ENCODE peak calls at places on chromosome 9, in seven cellular contexts. U, M, C, Y, P, V and F are unnamed samples.

GRCh38 chr9:91004484-91004883 is 202.9 kb downstream of the SYK start:
- DNase-seq in C (no peak), U (no peak), M (no peak), Y (no peak), V (no peak), P (no peak), F (no peak)

GRCh38 chr9:123881604-123882003 is 48.3 kb downstream of the DENND1A start:
- DNase-seq in P (no peak), V (no peak), M (no peak), C (no peak), Y (no peak), U (no peak), F (no peak)

GRCh38 chr9:16825971-16826370 is 44.5 kb downstream of the BNC2 start:
- DNase-seq in U (no peak), Y (no peak), P (no peak), V (no peak), M (no peak), C (no peak), F (no peak)

GRCh38 chr9:73173526-73174411 is 22.1 kb downstream of the ANXA1 start:
- DNase-seq in Y (no peak), V (no peak), U (no peak), M (no peak), P (no peak), C (no peak), F (no peak)

GRCh38 chr9:995776-996175 is 19.3 kb downstream of the DMRT3 start:
- DNase-seq in M (no peak), P (no peak), V (no peak), U (no peak), C (no peak), Y (no peak), F (no peak)

GRCh38 chr9:2824564-2824963 is 19.3 kb downstream of the PUM3 start:
- DNase-seq in Y (no peak), M (no peak), U (no peak), C (no peak), V (peak), P (no peak), F (no peak)

GRCh38 chr9:128007566-128008138 is 26.9 kb upstream of the EEIG1 start:
- DNase-seq in P (peak), Y (peak), U (peak), M (peak), C (peak), V (peak), F (peak)

GRCh38 chr9:33340186-33340585 is 49.9 kb downstream of the NFX1 start:
- DNase-seq in Y (no peak), M (no peak), V (no peak), P (no peak), C (no peak), U (no peak), F (no peak)

GRCh38 chr9:121599186-121599871 is 52.1 kb upstream of the DAB2IP start:
- DNase-seq in U (no peak), C (peak), M (peak), P (peak), V (peak), Y (peak), F (peak)

GRCh38 chr9:135218331-135219225 is 131.1 kb downstream of the OLFM1 start:
- DNase-seq in P (no peak), C (no peak), U (no peak), Y (peak), V (no peak), M (no peak), F (no peak)

GRCh38 chr9:119071636-119072035 is 297.6 kb downstream of the BRINP1 start:
- DNase-seq in V (no peak), Y (no peak), U (no peak), P (no peak), M (no peak), C (no peak), F (no peak)

GRCh38 chr9:87498816-87499454 is 1.3 kb downstream of the DAPK1 start:
- DNase-seq in V (no peak), C (no peak), Y (no peak), U (no peak), P (no peak), M (no peak), F (no peak)

GRCh38 chr9:2043881-2044462 is 28.8 kb downstream of the SMARCA2 start:
- DNase-seq in P (no peak), M (no peak), C (no peak), V (no peak), Y (no peak), U (no peak), F (no peak)

GRCh38 chr9:127112683-127113539 is 9.5 kb downstream of the ANGPTL2 start:
- DNase-seq in P (no peak), U (no peak), V (no peak), C (peak), M (no peak), Y (no peak), F (no peak)

GRCh38 chr9:72478993-72479392 is 42.4 kb upstream of the TMC1 start:
- DNase-seq in M (no peak), U (no peak), P (no peak), C (no peak), Y (no peak), V (no peak), F (no peak)

GRCh38 chr9:7735311-7735710 is 64.3 kb downstream of the DMAC1 start:
- DNase-seq in M (no peak), V (no peak), Y (no peak), P (no peak), U (no peak), C (no peak), F (no peak)

DNA sequence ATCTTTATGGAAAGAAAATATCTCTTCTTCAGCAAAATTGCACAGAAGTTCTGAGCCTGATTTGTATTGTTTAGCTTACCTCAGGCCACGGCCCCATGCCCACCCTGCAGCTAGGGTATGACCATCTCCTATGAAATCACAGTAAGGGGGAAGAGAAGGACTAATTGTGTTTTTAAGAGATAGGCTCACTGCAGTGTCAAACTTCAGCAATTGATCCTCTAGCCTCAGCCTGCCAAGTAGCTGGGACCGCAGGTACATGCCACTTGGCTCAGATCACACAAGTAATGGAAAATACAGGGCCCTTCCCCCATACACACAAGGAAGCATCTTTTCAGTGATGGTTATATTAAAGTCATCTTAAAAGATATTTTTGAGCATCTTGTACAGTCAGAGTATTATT is 60.0 kb downstream of the DMAC1 start:
- DNase-seq in V (no peak), Y (no peak), U (no peak), M (no peak), P (no peak), C (no peak), F (no peak)
- TF ChIP-seq CTCF in V (no peak), Y (no peak), U (no peak), M (no peak), P (no peak), C (no peak), F (no peak)

GRCh38 chr9:7223981-7224380 is 466.2 kb downstream of the KDM4C start:
- DNase-seq in P (no peak), U (no peak), M (no peak), V (no peak), Y (no peak), C (no peak), F (no peak)

GRCh38 chr9:7228786-7229185 is 471.0 kb downstream of the KDM4C start:
- DNase-seq in U (no peak), M (no peak), Y (no peak), V (no peak), C (no peak), P (no peak), F (no peak)

DNA sequence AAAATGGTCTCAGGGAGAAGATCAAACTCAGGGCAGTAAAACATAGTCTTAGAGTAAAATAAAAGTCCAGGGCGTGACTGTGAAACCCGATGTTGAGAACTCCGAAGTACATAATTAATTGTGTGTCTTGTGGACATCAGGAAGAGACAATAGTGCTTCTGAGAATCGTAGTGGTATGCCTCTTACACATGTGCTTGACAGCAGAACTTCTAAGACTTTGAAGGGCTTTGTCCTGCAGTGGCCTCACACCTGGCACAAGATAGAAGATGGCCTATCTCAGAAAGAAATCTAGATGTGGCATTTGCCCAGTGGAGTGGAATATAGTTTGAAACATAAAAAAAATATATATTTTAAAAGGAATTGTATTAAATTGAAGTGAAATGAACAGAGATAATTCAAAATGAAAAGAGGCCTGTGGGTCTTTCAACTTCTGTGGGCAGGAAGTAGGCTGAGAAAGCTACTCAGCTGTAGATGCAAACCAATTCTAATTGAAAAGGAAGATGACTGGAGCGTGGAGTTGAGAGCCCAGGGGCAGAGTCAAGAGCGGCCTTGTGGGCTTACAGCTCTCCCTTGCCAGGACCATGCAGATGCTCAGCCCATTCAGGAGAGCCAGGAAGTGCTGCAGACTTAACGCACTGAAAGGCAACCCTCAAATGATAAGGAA is 468.4 kb downstream of the KDM4C start:
- DNase-seq in V (no peak), C (no peak), U (no peak), Y (no peak), P (no peak), M (no peak), F (no peak)
- TF ChIP-seq CTCF in V (no peak), C (no peak), U (no peak), Y (no peak), P (no peak), M (no peak), F (no peak)

GRCh38 chr9:137588891-137589290 is 1.4 kb downstream of the ZMYND19 start:
- DNase-seq in M (no peak), V (no peak), U (no peak), Y (no peak), P (no peak), C (no peak), F (no peak)

GRCh38 chr9:137590469-137591383 is at the start of gene ZMYND19:
- DNase-seq in M (peak), V (peak), C (peak), U (peak), P (peak), Y (peak), F (peak)

GRCh38 chr9:137589441-137590122 is 730 bp downstream of the ZMYND19 start:
- DNase-seq in M (no peak), P (no peak), U (no peak), V (peak), Y (peak), C (no peak), F (peak)

GRCh38 chr9:137588311-137588710 is 2.0 kb downstream of the ZMYND19 start:
- DNase-seq in C (no peak), P (no peak), U (no peak), Y (no peak), V (no peak), M (no peak), F (no peak)

GRCh38 chr9:137590123-137590468 is 216 bp downstream of the ZMYND19 start:
- DNase-seq in C (no peak), P (no peak), U (no peak), V (no peak), M (no peak), Y (no peak), F (no peak)
- TF ChIP-seq CTCF in C (no peak), P (no peak), U (no peak), V (no peak), M (no peak), Y (no peak), F (no peak)

GRCh38 chr9:99221623-99222415 is at the start of the genes ALG2 and SEC61B:
- DNase-seq in C (peak), U (peak), Y (peak), P (peak), V (peak), M (peak), F (peak)

GRCh38 chr9:99224445-99224844 is 2.4 kb downstream of the SEC61B start:
- DNase-seq in C (no peak), U (no peak), P (no peak), M (no peak), V (no peak), Y (no peak), F (no peak)

GRCh38 chr9:99221266-99221622 is 498 bp downstream of the ALG2 start:
- DNase-seq in M (no peak), U (no peak), P (peak), Y (no peak), C (no peak), V (no peak), F (no peak)

GRCh38 chr9:99226054-99226453 is 4.0 kb downstream of the SEC61B start:
- DNase-seq in U (no peak), P (no peak), Y (no peak), C (no peak), V (no peak), M (no peak), F (no peak)

GRCh38 chr9:99222416-99223280 is 566 bp downstream of the SEC61B start:
- DNase-seq in Y (no peak), C (peak), U (no peak), P (no peak), M (no peak), V (no peak), F (no peak)
- TF ChIP-seq CTCF in Y (no peak), C (no peak), U (no peak), P (no peak), M (no peak), V (no peak), F (no peak)

GRCh38 chr9:133428579-133429215 is 6.5 kb downstream of the ADAMTS13 start:
- DNase-seq in V (no peak), U (no peak), M (no peak), C (no peak), P (no peak), Y (peak), F (peak)

GRCh38 chr9:133429216-133429613 is 7.0 kb downstream of the ADAMTS13 start:
- DNase-seq in Y (no peak), V (no peak), C (no peak), U (no peak), P (no peak), M (no peak), F (peak)

GRCh38 chr9:133427658-133428348 is 5.6 kb downstream of the ADAMTS13 start:
- DNase-seq in C (no peak), Y (no peak), U (no peak), M (no peak), V (no peak), P (no peak), F (no peak)

GRCh38 chr9:133430244-133430643 is 8.1 kb downstream of the ADAMTS13 start:
- DNase-seq in Y (no peak), U (no peak), V (peak), P (no peak), C (no peak), M (no peak), F (no peak)

DNA sequence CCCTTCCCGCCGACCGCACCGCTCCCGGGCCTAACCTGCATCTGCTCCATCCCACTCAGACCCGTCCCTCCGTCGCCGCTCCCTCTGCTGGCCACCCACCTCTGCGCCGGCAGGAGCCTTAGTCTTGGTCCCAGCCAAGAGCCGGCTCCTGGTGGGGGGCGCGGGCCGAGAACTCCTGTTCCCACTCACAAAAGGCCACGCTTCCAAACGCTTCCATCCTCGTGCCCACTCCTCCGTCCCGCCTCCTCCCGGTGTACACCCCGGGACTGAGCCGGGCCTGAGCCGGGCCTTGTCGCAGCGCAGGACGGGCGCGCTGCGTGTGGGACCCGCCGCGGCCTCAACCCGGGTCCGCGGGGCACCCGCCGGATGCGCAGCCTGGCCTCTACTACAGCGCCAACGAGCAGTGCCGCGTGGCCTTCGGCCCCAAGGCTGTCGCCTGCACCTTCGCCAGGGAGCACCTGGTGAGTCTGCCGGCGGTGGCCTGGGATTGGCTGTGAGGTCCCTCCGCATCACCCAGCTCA is 7.5 kb downstream of the ADAMTS13 start:
- DNase-seq in V (no peak), U (no peak), Y (peak), C (no peak), M (no peak), P (no peak), F (peak)
- TF ChIP-seq CTCF in V (no peak), U (peak), Y (peak), C (no peak), M (peak), P (no peak), F (peak)

DNA sequence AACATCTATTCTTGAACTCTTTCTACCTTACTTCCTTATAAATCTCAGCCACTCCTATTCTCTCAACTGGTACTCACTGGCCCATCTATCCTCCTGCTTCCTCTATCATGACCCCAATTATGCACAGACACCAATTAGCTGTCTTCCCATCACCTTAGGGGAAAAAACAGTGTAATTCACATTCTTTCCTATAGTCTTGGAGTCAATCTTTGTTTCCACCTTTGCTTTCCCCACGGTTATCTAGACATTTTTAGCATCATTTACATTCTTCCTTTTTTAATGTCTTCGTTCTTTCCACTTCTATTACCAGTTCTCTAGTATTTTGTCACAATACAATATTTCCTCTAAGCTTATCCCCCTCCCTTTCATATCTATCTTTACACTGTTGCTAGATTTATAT is 449.4 kb downstream of the TMEM38B start:
- DNase-seq in V (no peak), C (no peak), M (no peak), Y (no peak), P (no peak), U (no peak), F (no peak)
- TF ChIP-seq CTCF in V (no peak), C (no peak), M (no peak), Y (no peak), P (no peak), U (no peak), F (no peak)

GRCh38 chr9:116149844-116150243 is 3.7 kb upstream of the PAPPA start:
- DNase-seq in V (peak), P (no peak), M (peak), Y (peak), U (no peak), C (no peak), F (peak)
- TF ChIP-seq CTCF in V (peak), P (peak), M (peak), Y (peak), U (peak), C (no peak), F (peak)